ENCODE peak calls at places on chromosomes 13 and 19, in six cellular contexts. E, A, Q, L, X and U are unnamed samples.

GRCh38 chr19:38556521-38557174 is 61.1 kb downstream of the MAP4K1 start:
- DNase-seq in A (no peak), E (no peak), X (no peak), L (no peak), Q (no peak), U (no peak)

GRCh38 chr13:81197483-81197882 is 856.6 kb upstream of the SPRY2 start:
- DNase-seq in Q (no peak), X (no peak), A (no peak), E (no peak), L (no peak), U (no peak)

GRCh38 chr19:39212377-39212742 is 8.3 kb upstream of the SYCN start:
- DNase-seq in L (peak), X (no peak), A (peak), Q (no peak), E (no peak), U (peak)

GRCh38 chr13:28753946-28754345 is 35.2 kb upstream of the SLC46A3 start:
- DNase-seq in Q (no peak), A (no peak), E (no peak), L (peak), X (no peak), U (no peak)

GRCh38 chr13:96279904-96280303 is 190.0 kb downstream of the HS6ST3 start:
- DNase-seq in E (no peak), A (no peak), L (no peak), X (no peak), Q (no peak), U (no peak)

GRCh38 chr13:55777612-55778011 is 1363.1 kb upstream of the PRR20A start:
- DNase-seq in E (no peak), L (no peak), A (no peak), X (no peak), Q (no peak), U (no peak)

GRCh38 chr19:39415111-39416046 is 2.9 kb downstream of the PLEKHG2 start:
- DNase-seq in Q (no peak), A (peak), X (no peak), L (no peak), E (no peak), U (peak)

GRCh38 chr13:40680659-40681323 is 14.3 kb upstream of the FOXO1 start:
- DNase-seq in Q (peak), L (no peak), E (no peak), X (no peak), A (peak), U (no peak)

GRCh38 chr19:24052811-24053210 is 34.2 kb upstream of the ZNF254 start:
- DNase-seq in A (no peak), X (peak), L (no peak), E (no peak), Q (no peak), U (peak)

GRCh38 chr13:110546933-110547332 is 14.6 kb downstream of the RAB20 start:
- DNase-seq in X (peak), L (peak), E (no peak), Q (no peak), A (no peak), U (peak)

GRCh38 chr13:75610466-75610865 is 25.7 kb upstream of the LMO7 start:
- DNase-seq in A (no peak), L (peak), Q (no peak), E (no peak), X (no peak), U (no peak)

GRCh38 chr19:58353717-58354477 is 605 bp upstream of the A1BG start:
- DNase-seq in A (no peak), E (no peak), Q (no peak), X (no peak), L (no peak), U (no peak)

GRCh38 chr13:109779074-109779473 is 7.3 kb downstream of the IRS2 start:
- DNase-seq in Q (no peak), L (no peak), A (no peak), X (no peak), E (no peak), U (no peak)

GRCh38 chr19:2552859-2553258 is 76.9 kb downstream of the GADD45B start:
- DNase-seq in L (peak), E (no peak), A (no peak), Q (no peak), X (no peak), U (peak)

GRCh38 chr19:18051887-18052286 is 34.8 kb downstream of the IL12RB1 start:
- DNase-seq in Q (no peak), E (no peak), A (no peak), X (no peak), L (no peak), U (no peak)

GRCh38 chr13:48542138-48542537 is 9.3 kb upstream of the RCBTB2 start:
- DNase-seq in E (no peak), L (no peak), Q (no peak), X (no peak), A (no peak), U (no peak)

DNA sequence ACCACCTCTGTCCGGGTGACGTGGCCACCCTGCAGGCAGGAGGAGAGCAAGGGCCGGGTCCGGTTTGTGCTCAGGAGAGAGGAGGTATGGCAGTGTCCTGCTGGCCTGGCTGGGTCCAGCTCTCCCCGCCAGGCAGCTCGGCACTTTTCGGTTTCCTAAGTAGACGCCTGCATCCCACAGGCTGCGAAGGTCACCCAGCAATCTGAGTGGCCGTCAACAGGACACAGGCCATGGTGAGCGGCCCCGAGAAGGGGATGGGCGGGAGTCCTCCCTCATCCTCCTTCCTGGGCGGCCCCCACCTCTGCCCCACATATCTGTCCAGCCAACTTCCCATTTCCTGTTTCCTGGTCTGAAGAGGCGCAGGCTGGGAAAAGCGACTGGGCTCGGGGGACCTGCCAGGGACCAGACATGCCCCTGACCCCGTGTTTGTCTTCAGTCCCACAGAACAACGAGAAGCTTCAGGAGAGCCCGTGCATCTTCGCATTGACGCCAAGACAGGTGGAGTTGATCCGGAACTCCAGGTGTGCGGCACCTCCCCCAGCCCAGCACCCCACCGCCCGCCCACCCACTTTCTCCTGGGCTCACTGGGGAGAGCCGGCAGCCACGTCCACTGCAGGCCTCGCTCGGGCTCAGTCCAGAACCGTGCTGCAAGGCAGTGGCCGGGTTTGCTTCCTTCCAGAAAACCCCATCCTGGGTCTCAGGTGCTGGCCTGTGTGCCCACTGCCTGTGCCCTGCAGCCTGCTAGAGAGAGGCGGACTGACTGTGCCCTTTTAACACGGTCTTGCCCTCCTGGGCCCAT is 16.3 kb downstream of the PIAS4 start:
- DNase-seq in Q (no peak), X (no peak), A (no peak), L (no peak), E (no peak), U (no peak)
- H2AFZ ChIP-seq in Q (no peak), X (no peak), A (no peak), L (no peak), E (no peak), U (no peak)

GRCh38 chr19:1249298-1249989 is 1.1 kb downstream of the MIDN start:
- DNase-seq in X (peak), L (peak), E (peak), Q (no peak), A (peak), U (peak)
- H4K8ac ChIP-seq in X (peak), L (peak), E (no peak), Q (peak), A (no peak), U (peak)

GRCh38 chr13:54184576-54184975 is 1156.0 kb downstream of the OLFM4 start:
- DNase-seq in L (no peak), E (no peak), Q (no peak), X (no peak), A (no peak), U (no peak)
- H2BK5ac ChIP-seq in L (no peak), E (no peak), Q (no peak), X (no peak), A (no peak), U (no peak)

GRCh38 chr19:46251415-46251814 is 21.9 kb downstream of the IGFL1 start:
- DNase-seq in E (no peak), Q (no peak), X (no peak), A (no peak), L (peak), U (no peak)
- H2AFZ ChIP-seq in E (no peak), Q (no peak), X (no peak), A (no peak), L (no peak), U (no peak)

GRCh38 chr19:1407662-1408299 is 395 bp downstream of the DAZAP1 start:
- DNase-seq in E (no peak), Q (no peak), X (no peak), L (peak), A (no peak), U (no peak)
- H4K8ac ChIP-seq in E (no peak), Q (peak), X (peak), L (peak), A (no peak), U (peak)

GRCh38 chr13:62123409-62123808 is 707.8 kb upstream of the PCDH20 start:
- DNase-seq in Q (no peak), E (no peak), L (no peak), X (no peak), A (no peak), U (no peak)
- H2BK5ac ChIP-seq in Q (no peak), E (no peak), L (no peak), X (no peak), A (no peak), U (no peak)

DNA sequence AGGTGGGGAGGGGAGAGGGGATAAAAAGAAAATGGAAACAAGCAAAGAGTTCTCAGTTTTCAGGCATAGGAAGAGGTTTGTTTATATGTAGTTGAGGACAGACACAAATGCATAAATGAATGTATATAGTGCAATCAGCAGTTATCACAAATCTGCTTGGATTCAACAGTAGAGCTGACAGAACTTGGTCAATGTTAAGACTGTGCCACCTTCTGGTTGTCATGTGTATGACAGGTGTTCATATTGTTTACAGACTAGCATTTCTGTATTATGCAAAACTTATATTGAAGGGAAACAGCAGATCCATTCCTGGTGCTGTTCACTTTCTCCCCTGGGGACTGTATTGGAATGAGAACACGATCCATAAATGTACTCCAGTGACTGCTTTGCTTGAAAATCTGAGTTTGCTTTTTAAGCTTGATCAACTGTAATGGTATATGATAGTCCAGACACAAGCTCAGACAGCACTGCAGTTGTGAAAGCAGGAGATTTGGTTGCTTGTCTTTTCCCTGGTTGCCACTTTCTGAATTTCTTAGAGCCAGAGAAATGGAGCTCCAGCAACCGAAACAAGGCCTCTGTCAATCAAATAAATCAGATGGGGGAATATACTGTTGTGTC is 319.5 kb upstream of the OBI1 start:
- DNase-seq in E (peak), A (no peak), X (peak), Q (no peak), L (peak), U (peak)
- H2AFZ ChIP-seq in E (no peak), A (no peak), X (no peak), Q (no peak), L (no peak), U (no peak)